ENCODE peak calls at places on chromosome 7, in six cellular contexts. G is heart left ventricle, P is AG09309, O is fibroblast of pulmonary artery, J is cardiac muscle cell, K is astrocyte of the cerebellum. X is an unnamed sample.

GRCh38 chr7:128833148-128833938 is 3.1 kb downstream of the FLNC start:
- DNase-seq in K (peak), O (peak), J (peak), P (no peak), G (peak), X (no peak)

GRCh38 chr7:30923774-30924413 is 12.2 kb downstream of the AQP1 start:
- DNase-seq in P (no peak), K (no peak), O (no peak), G (peak), J (no peak), X (no peak)

GRCh38 chr7:139572704-139573395 is 49.4 kb downstream of the CLEC2L start:
- DNase-seq in G (no peak), K (no peak), J (no peak), P (no peak), O (no peak), X (no peak)

GRCh38 chr7:77351539-77352004 is 64.6 kb downstream of the GSAP start:
- DNase-seq in J (no peak), K (no peak), O (no peak), P (no peak), G (peak), X (no peak)

GRCh38 chr7:582931-583330 is 63.3 kb upstream of the PDGFA start:
- DNase-seq in G (no peak), O (no peak), J (no peak), P (no peak), K (no peak), X (no peak)

GRCh38 chr7:37705976-37706375 is 22.4 kb downstream of the GPR141 start:
- DNase-seq in G (no peak), P (no peak), J (no peak), K (no peak), O (no peak), X (no peak)

GRCh38 chr7:26291699-26292538 is at the start of gene SNX10:
- DNase-seq in O (no peak), P (no peak), G (peak), K (no peak), J (peak), X (no peak)

GRCh38 chr7:100166966-100167911 is 1.2 kb downstream of the GAL3ST4 start:
- DNase-seq in G (no peak), P (no peak), O (no peak), K (no peak), J (no peak), X (no peak)

GRCh38 chr7:144384555-144385245 is 18.8 kb downstream of the NOBOX start:
- DNase-seq in K (no peak), J (no peak), O (peak), P (no peak), G (no peak), X (no peak)

GRCh38 chr7:100053201-100053600 is 3.6 kb downstream of the ZSCAN21 start:
- DNase-seq in O (peak), P (no peak), G (peak), K (peak), J (peak), X (peak)

GRCh38 chr7:143456992-143457793 is 13.9 kb downstream of the TAS2R60 start:
- DNase-seq in O (peak), J (no peak), G (no peak), K (no peak), P (no peak), X (no peak)

GRCh38 chr7:129952164-129952652 is 552 bp downstream of the UBE2H start:
- DNase-seq in G (peak), K (no peak), J (peak), O (no peak), P (no peak), X (no peak)

GRCh38 chr7:43747703-43748102 is 10.8 kb upstream of the BLVRA start:
- DNase-seq in P (no peak), K (no peak), J (no peak), G (no peak), O (no peak), X (no peak)

GRCh38 chr7:158017226-158018060 is 570.2 kb downstream of the PTPRN2 start:
- DNase-seq in G (no peak), O (no peak), P (no peak), J (peak), K (no peak), X (no peak)

GRCh38 chr7:83468251-83468739 is 180.6 kb downstream of the SEMA3E start:
- DNase-seq in O (peak), K (peak), J (peak), G (peak), P (peak), X (peak)

GRCh38 chr7:141074162-141074989 is 512 bp downstream of the TMEM178B start:
- DNase-seq in J (peak), K (no peak), O (no peak), P (no peak), G (peak), X (no peak)
- H3K4me3 ChIP-seq in J (peak), K (peak), O (peak), P (peak), G (peak), X (no peak)

DNA sequence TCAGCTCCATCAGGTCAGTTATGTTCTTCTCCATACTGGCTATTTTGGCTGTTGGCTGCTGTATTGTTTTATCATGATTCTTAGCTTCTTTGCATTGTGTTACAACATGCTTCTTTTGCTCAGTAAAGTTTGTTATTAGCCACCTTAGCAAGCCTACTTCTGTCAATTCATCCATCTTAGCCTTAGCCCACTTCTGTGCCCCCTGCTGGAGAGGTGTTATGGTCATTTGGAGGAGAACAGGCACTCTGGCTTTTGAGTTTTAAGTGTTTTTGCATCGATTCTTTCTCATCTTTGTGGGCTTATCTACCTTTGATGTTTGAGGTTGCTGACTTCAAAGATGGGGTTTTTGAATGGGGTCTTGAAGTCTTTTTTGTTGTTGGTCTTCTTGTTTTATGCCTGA is 204.6 kb upstream of the FOXP2 start:
- DNase-seq in K (no peak), J (no peak), O (peak), G (no peak), P (no peak), X (no peak)
- TF ChIP-seq CTCF in K (no peak), J (no peak), O (no peak), G (no peak), P (peak), X (no peak)

GRCh38 chr7:106869954-106870353 is 4.9 kb downstream of the PIK3CG start:
- DNase-seq in O (no peak), J (no peak), P (no peak), K (no peak), G (no peak), X (no peak)

GRCh38 chr7:106868364-106868763 is 3.3 kb downstream of the PIK3CG start:
- DNase-seq in P (no peak), O (no peak), J (no peak), G (no peak), K (no peak), X (no peak)

GRCh38 chr7:106865130-106866115 is at the start of gene PIK3CG:
- DNase-seq in G (no peak), K (no peak), J (no peak), P (no peak), O (peak), X (no peak)

GRCh38 chr7:106866298-106867281 is 1.5 kb downstream of the PIK3CG start:
- DNase-seq in G (no peak), K (no peak), P (no peak), O (no peak), J (no peak), X (no peak)

GRCh38 chr7:106867641-106868351 is 2.7 kb downstream of the PIK3CG start:
- DNase-seq in K (no peak), O (no peak), J (no peak), P (no peak), G (no peak), X (no peak)
- H3K4me3 ChIP-seq in K (no peak), O (no peak), J (no peak), P (no peak), G (no peak), X (no peak)

GRCh38 chr7:122887198-122887597 is 938 bp upstream of the CADPS2 start:
- DNase-seq in G (peak), O (peak), J (peak), P (peak), K (peak), X (no peak)
- TF ChIP-seq CTCF in G (no peak), O (peak), J (peak), P (peak), K (no peak), X (peak)

GRCh38 chr7:93044147-93044810 is 73.5 kb downstream of the SAMD9 start:
- DNase-seq in O (peak), K (peak), P (peak), J (no peak), G (no peak), X (no peak)
- H3K4me3 ChIP-seq in O (no peak), K (peak), P (no peak), J (no peak), G (no peak), X (no peak)

GRCh38 chr7:50486512-50486911 is 36.4 kb upstream of the FIGNL1 start:
- DNase-seq in P (no peak), O (no peak), J (no peak), G (no peak), K (no peak), X (no peak)

GRCh38 chr7:50476953-50477625 is 26.9 kb upstream of the FIGNL1 start:
- DNase-seq in P (no peak), J (no peak), G (no peak), O (no peak), K (no peak), X (no peak)

GRCh38 chr7:50479743-50480517 is 29.8 kb upstream of the FIGNL1 start:
- DNase-seq in G (no peak), O (no peak), J (no peak), P (no peak), K (no peak), X (no peak)

GRCh38 chr7:50477640-50478039 is 27.5 kb upstream of the FIGNL1 start:
- DNase-seq in O (no peak), G (no peak), P (no peak), J (no peak), K (no peak), X (no peak)

GRCh38 chr7:50481867-50482266 is 31.7 kb upstream of the FIGNL1 start:
- DNase-seq in K (no peak), G (no peak), J (no peak), O (no peak), P (no peak), X (no peak)
- TF ChIP-seq CTCF in K (no peak), G (no peak), J (peak), O (no peak), P (no peak), X (peak)

DNA sequence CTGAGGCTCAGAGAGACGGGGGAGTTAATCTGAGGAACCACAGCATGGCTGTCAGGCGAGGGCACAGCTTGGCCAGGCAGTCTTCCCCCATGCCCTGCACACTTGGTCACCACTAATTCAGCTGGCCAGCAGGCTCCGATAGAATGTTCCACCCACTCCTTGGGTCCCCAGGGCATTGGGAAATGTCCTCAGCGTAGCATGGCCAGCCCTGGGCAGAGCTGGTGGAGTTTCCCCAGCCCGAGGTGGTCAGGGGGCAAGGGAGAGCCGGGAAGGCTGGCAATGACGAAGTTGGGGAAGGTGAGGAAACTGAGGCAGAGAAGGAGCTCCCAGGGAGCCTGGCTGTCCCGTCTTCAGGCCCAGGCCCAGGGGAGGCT is 12.1 kb upstream of the GRIFIN start:
- DNase-seq in K (no peak), O (peak), P (no peak), G (no peak), J (no peak), X (no peak)
- H3K4me3 ChIP-seq in K (no peak), O (no peak), P (no peak), G (no peak), J (no peak), X (no peak)

GRCh38 chr7:39386718-39387117 is 179.5 kb upstream of the YAE1 start:
- DNase-seq in O (no peak), K (no peak), J (no peak), G (no peak), P (no peak), X (no peak)
- TF ChIP-seq CTCF in O (no peak), K (no peak), J (no peak), G (no peak), P (no peak), X (no peak)

GRCh38 chr7:98627062-98627790 is 10.1 kb downstream of the NPTX2 start:
- DNase-seq in J (no peak), P (no peak), K (no peak), O (no peak), G (no peak), X (no peak)
- H3K4me3 ChIP-seq in J (no peak), P (no peak), K (no peak), O (no peak), G (no peak), X (no peak)

GRCh38 chr7:108660465-108660864 is 90.8 kb downstream of the DNAJB9 start:
- DNase-seq in G (no peak), J (no peak), P (no peak), K (no peak), O (peak), X (no peak)
- TF ChIP-seq CTCF in G (no peak), J (peak), P (peak), K (peak), O (peak), X (peak)

X was measured in LNCaP clone FGC.